ENCODE peak calls at places on chromosomes 16 and 17, in five cellular contexts. S, T, H, M and W are unnamed samples. For H3K36me3 and H3K27me3, the result is how much of the 10 kb centered on the place peaks cover.

GRCh38 chr16:54654429-54654828 is 276.2 kb upstream of the IRX5 start:
- DNase-seq in S (no peak), T (no peak), H (no peak), M (no peak), W (no peak)

GRCh38 chr17:8700546-8700945 is 44.1 kb downstream of the CCDC42 start:
- DNase-seq in S (no peak), T (no peak), H (no peak), M (no peak), W (no peak)

GRCh38 chr16:52456368-52456767 is 90.6 kb downstream of the TOX3 start:
- DNase-seq in S (no peak), T (no peak), H (no peak), M (no peak), W (no peak)

GRCh38 chr16:31112711-31113419 is 4.6 kb upstream of the KAT8 start:
- DNase-seq in S (no peak), T (no peak), H (no peak), M (no peak), W (no peak)

GRCh38 chr17:63514974-63515373 is 8.2 kb upstream of the KCNH6 start:
- DNase-seq in S (no peak), T (no peak), H (no peak), M (no peak), W (no peak)

GRCh38 chr17:1649844-1650409 is at the start of gene RILP:
- DNase-seq in S (peak), T (peak), H (peak), M (no peak), W (no peak)

GRCh38 chr16:80614908-80615696 is 74.3 kb downstream of the DYNLRB2 start:
- DNase-seq in S (no peak), T (peak), H (no peak), M (peak), W (no peak)

GRCh38 chr17:58452738-58453137 is 35.4 kb upstream of the RNF43 start:
- DNase-seq in S (no peak), T (no peak), H (no peak), M (no peak), W (peak)

GRCh38 chr17:17682293-17682736 is 1.1 kb downstream of the RAI1 start:
- DNase-seq in S (peak), T (peak), H (peak), M (no peak), W (peak)

GRCh38 chr17:14361470-14361869 is 60.6 kb downstream of the HS3ST3B1 start:
- DNase-seq in S (no peak), T (no peak), H (no peak), M (no peak), W (no peak)

GRCh38 chr17:10127819-10128375 is 70.5 kb downstream of the GAS7 start:
- DNase-seq in S (peak), T (no peak), H (no peak), M (peak), W (peak)

GRCh38 chr17:76687278-76688164 is 23.2 kb downstream of the MXRA7 start:
- DNase-seq in S (peak), T (no peak), H (no peak), M (no peak), W (no peak)

GRCh38 chr16:6020162-6020980 is 922.8 kb upstream of the EEF2KMT start:
- DNase-seq in S (no peak), T (no peak), H (no peak), M (no peak), W (no peak)

GRCh38 chr16:65947951-65948350 is 418.5 kb upstream of the CDH5 start:
- DNase-seq in S (no peak), T (no peak), H (no peak), M (no peak), W (no peak)

GRCh38 chr16:59046335-59046734 is 312.2 kb upstream of the GOT2 start:
- DNase-seq in S (no peak), T (no peak), H (no peak), M (peak), W (no peak)

GRCh38 chr17:65356524-65356923 is 204.9 kb downstream of the AXIN2 start:
- DNase-seq in S (no peak), T (no peak), H (no peak), M (no peak), W (no peak)

GRCh38 chr17:63446981-63447687 is 1.0 kb upstream of the CYB561 start:
- DNase-seq in S (no peak), T (no peak), H (peak), M (no peak), W (peak)

GRCh38 chr16:74192281-74192680 is 104.3 kb upstream of the PSMD7 start:
- DNase-seq in S (no peak), T (no peak), H (no peak), M (no peak), W (no peak)

GRCh38 chr16:27839419-27839818 is 224.1 kb downstream of the GSG1L start:
- DNase-seq in S (no peak), T (peak), H (no peak), M (no peak), W (no peak)

GRCh38 chr16:82404586-82405315 is 222.0 kb upstream of the CDH13 start:
- DNase-seq in S (no peak), T (no peak), H (no peak), M (no peak), W (no peak)

GRCh38 chr17:62627904-62628603 is 584 bp downstream of the MRC2 start:
- DNase-seq in S (no peak), T (peak), H (no peak), M (no peak), W (peak)

GRCh38 chr16:28532940-28533647 is 5.7 kb downstream of the NUPR1 start:
- DNase-seq in S (no peak), T (no peak), H (no peak), M (no peak), W (no peak)

GRCh38 chr16:64215730-64216129 is 906.1 kb downstream of the CDH11 start:
- DNase-seq in S (no peak), T (no peak), H (no peak), M (no peak), W (no peak)

GRCh38 chr16:66740010-66740409 is 11.4 kb downstream of the DYNC1LI2 start:
- DNase-seq in S (no peak), T (peak), H (no peak), M (no peak), W (no peak)

GRCh38 chr16:30741461-30741914 is 6.7 kb upstream of the PHKG2 start:
- DNase-seq in S (peak), T (peak), H (peak), M (peak), W (peak)

GRCh38 chr16:29708917-29709600 is 30.1 kb downstream of the QPRT start:
- DNase-seq in S (no peak), T (no peak), H (no peak), M (no peak), W (no peak)

GRCh38 chr16:4373356-4373908 is 1.8 kb downstream of the VASN start:
- DNase-seq in S (no peak), T (peak), H (no peak), M (no peak), W (peak)

GRCh38 chr17:37446027-37446426 is 39.3 kb downstream of the TADA2A start:
- DNase-seq in S (no peak), T (no peak), H (no peak), M (no peak), W (no peak)

DNA sequence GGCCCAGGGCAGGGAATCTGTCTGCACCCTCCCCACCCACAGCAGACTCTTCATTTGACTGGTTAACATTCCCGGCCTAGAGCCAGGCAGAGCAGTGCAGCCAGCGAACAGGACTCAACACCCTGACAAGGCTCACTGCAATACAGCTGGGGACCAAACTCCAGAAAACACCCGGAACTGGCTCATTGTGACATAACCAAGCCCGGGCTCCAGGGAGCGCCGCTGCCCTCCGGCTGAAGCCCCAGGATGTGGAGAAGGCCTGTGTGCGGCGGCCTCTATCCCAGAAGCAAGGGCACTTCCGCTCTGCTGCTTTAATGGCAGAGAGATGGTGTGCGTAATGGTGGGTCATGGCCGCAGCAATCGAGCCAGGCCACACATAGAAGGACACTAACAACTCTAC is 18.2 kb downstream of the KLHDC4 start:
- DNase-seq in S (no peak), T (no peak), H (no peak), M (no peak), W (no peak)
- H3K36me3 ChIP-seq in S (under half), T (under half), H (half or more), M (under half), W (under half)

DNA sequence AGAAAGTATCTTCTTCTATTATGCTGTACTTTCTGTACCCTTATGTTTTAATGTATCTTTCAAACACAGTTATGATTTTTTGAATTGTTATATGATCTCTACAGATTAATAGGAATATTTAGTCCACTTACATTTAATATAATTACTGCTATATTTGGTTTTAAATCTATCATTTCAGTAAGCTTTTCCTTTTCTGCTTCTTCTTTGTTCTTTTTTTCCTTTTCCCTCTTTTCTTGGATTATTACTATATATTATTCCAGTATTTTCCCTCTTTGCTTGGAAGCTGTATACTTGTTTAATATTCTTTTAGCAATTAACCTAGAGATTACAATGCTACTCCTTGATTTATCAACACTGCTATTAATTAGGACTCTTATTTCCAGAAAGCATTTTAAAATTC is 13.5 kb downstream of the TLE7 start:
- DNase-seq in S (no peak), T (no peak), H (no peak), M (no peak), W (no peak)
- H3K27me3 ChIP-seq in S (under half), T (under half), H (under half), M (under half), W (under half)

GRCh38 chr17:73999246-73999645 is 204.2 kb upstream of the RPL38 start:
- DNase-seq in S (no peak), T (no peak), H (no peak), M (no peak), W (no peak)
- H3K4me3 ChIP-seq in S (no peak), T (no peak), H (no peak), M (no peak), W (no peak)

GRCh38 chr17:78991906-78992532 is 12.3 kb upstream of the LGALS3BP start:
- DNase-seq in S (peak), T (no peak), H (peak), M (no peak), W (no peak)

GRCh38 chr17:78995022-78995760 is 14.4 kb downstream of the CANT1 start:
- DNase-seq in S (peak), T (no peak), H (no peak), M (no peak), W (no peak)

GRCh38 chr17:78992542-78993212 is 13.0 kb upstream of the LGALS3BP start:
- DNase-seq in S (peak), T (no peak), H (peak), M (no peak), W (no peak)

GRCh38 chr17:78993981-78994671 is 14.4 kb upstream of the LGALS3BP start:
- DNase-seq in S (peak), T (no peak), H (no peak), M (no peak), W (no peak)

DNA sequence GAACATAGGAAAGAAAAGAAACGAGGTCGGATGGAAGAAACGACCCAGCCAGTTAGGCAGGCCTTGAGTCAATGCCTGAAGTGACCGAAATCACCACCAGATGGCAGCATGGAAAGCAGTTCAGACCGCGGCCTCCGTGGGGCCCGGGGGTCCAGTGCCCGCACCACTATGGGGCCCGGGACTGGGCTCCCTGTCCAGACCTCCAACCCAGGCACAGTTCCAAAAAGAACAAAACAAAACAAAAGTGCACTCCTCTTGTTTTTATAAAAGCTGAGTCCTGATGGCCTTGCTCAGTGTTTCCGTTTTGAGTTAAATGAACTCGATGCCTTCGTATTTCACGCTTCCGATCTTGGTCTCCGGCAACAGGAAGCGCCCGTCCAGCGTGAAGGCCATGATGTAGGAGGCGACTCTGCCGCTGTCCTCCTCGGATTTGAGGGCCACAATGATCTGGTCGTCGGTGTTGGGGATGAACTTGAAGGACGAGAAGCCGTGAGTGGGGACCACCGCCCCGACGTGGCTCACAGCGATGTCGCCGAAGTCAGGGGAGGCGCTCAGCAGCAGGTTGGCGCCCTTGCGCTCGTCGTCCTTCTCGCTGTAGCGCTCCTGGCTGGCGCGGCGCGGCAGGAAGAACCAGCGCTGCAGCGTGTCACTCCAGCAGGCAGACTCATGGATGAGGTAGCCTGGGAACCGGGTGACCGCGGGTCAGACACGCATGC is 13.7 kb upstream of the LGALS3BP start:
- DNase-seq in S (peak), T (no peak), H (no peak), M (no peak), W (peak)
- H3K36me3 ChIP-seq in S (under half), T (under half), H (under half), M (under half), W (half or more)

DNA sequence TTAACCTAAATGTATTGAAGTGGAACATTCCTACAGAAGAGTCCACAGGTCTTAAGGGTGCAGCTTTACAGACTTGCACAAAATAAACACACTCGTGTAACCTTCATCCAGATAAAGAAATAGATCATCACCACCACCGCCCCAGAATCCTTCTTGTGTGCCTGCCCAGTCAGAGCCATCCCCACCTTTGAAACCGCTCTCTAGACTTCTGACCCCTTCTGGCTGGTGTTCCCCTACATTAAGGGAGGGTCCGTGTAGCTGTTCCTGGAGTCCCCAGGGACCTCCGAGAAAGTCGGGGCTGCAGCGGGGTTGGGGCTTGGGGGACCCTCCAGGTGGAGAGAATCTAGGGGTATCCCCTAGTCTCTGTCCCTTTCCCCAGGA is 9.4 kb downstream of the TBX4 start:
- DNase-seq in S (no peak), T (no peak), H (no peak), M (no peak), W (no peak)
- H3K27me3 ChIP-seq in S (half or more), T (under half), H (under half), M (under half), W (under half)

GRCh38 chr17:2874211-2874686 is 78.0 kb downstream of the RAP1GAP2 start:
- DNase-seq in S (no peak), T (no peak), H (peak), M (no peak), W (no peak)
- H3K4me3 ChIP-seq in S (no peak), T (no peak), H (no peak), M (no peak), W (no peak)

DNA sequence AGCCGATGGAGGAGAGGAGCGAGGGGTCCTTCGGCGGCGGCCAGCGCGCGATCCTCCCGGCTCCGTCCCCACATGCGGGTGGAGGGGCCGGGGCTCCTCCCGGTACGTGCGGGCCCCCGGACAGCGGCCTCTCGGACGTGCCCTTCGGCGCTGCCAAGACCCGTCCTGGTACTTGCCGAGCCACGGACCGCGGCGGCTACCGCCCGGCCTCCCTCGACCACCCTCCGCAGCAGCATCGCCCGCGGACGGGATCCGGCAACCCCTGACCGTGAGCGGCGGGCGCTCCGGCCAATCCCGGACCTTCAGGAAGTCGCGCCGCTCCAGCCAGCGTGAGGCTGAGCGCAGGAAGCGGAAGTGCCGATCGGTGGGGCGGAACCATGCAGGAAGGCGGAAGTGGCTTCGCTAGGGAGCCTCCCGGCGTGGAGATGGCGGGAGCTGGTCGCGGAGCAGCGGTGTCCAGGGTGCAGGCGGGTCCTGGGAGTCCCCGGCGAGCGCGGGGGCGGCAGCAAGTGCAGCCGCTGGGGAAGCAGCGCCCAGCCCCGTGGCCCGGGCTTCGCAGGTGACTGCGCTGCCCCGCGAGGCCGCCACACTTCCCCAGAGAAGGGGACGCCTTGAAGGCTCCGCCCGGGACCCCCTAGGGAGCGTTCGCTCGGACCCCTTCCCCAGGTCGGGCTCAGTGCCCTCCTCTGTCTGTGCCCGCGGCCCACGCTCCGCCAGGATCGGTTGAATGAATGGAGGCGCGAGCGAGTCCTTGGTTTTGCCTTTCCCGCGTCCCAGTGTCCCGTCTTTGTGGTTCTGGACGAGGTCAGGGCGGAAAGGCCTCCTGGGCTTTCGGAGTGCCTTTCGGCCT is at the start of the genes CCDC137 and OXLD1:
- DNase-seq in S (peak), T (peak), H (peak), M (peak), W (peak)
- H3K36me3 ChIP-seq in S (under half), T (under half), H (under half), M (under half), W (half or more)

DNA sequence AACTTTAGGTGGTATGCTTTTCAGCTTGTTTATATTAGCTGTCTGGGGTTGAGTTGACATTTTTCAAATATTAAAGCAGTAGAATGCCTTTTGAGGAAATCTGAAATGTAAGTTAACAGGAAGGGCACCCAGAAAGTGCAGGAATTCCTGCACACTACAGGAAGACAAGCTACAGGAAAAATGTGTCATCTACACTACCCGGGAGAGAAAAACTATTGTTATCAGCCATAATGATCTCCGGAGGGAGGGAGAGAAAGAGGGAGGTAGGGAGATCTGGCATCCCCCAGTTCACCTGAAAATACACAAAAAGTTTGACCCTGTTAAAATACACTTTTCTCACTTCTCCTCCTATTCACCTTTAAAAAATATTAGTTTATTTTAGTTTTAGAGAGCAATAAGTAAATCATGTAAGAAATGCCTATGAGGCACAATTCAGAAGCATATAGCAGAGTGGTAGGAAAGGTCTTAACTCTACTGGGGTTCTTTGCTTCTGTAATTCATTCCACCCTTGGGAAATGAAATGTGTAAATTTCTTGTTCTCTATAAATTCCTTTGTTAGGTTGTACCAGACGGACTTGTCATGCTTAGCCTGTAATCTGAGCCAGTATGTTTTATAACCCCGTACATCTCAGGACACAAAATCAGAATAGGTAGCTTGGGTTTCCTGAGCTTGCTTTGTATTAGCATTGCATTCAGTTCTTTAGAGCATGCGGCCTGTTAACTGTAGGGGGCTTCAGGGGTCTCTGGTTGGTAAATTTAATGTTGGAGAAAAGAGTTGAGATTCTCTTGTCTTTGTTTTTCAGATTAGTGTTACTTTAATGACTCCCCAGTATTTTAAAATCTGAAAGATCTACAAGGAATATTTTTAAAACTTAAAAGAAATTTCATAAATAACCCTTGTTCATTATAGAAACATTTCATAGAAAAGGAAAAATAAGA is 3.3 kb downstream of the MAP2K6 start:
- DNase-seq in S (no peak), T (no peak), H (no peak), M (no peak), W (no peak)
- H3K27me3 ChIP-seq in S (under half), T (under half), H (under half), M (under half), W (under half)